ENCODE peak calls at places on chromosomes 7 and 10, in five cellular contexts. A, U, L, X and F are unnamed samples.

GRCh38 chr10:102450374-102451104 is 804 bp downstream of the C10orf95 start:
- DNase-seq in L (peak), A (peak), X (peak), U (peak), F (peak)

GRCh38 chr7:3067606-3068005 is 23.9 kb upstream of the CARD11 start:
- DNase-seq in A (no peak), L (no peak), U (no peak), X (no peak), F (no peak)

GRCh38 chr10:77836299-77836820 is 90.2 kb downstream of the DLG5 start:
- DNase-seq in U (peak), A (no peak), X (no peak), L (peak), F (peak)

GRCh38 chr10:131750973-131751826 is 149.6 kb upstream of the PPP2R2D start:
- DNase-seq in L (no peak), U (no peak), X (peak), A (no peak), F (no peak)

GRCh38 chr10:75967491-75967890 is 536.1 kb downstream of the LRMDA start:
- DNase-seq in U (no peak), A (no peak), L (no peak), X (no peak), F (no peak)

GRCh38 chr7:116227678-116228239 is 17.4 kb downstream of the TES start:
- DNase-seq in L (no peak), U (no peak), X (no peak), A (peak), F (no peak)

GRCh38 chr10:408223-408622 is 273.0 kb downstream of the ZMYND11 start:
- DNase-seq in A (no peak), L (no peak), X (no peak), U (no peak), F (no peak)

GRCh38 chr7:102106625-102107024 is 180.0 kb upstream of the SH2B2 start:
- DNase-seq in X (no peak), A (no peak), L (peak), U (no peak), F (no peak)

GRCh38 chr7:50731703-50732582 is 50.8 kb downstream of the GRB10 start:
- DNase-seq in X (no peak), A (no peak), U (no peak), L (no peak), F (no peak)

GRCh38 chr10:101616415-101617101 is 28.4 kb downstream of the DPCD start:
- DNase-seq in U (no peak), L (no peak), X (no peak), A (peak), F (no peak)

GRCh38 chr7:95874541-95875265 is 102.3 kb downstream of the DYNC1I1 start:
- DNase-seq in X (no peak), A (no peak), L (no peak), U (no peak), F (no peak)

GRCh38 chr7:106485031-106485551 is 175.9 kb downstream of the CCDC71L start:
- DNase-seq in L (no peak), U (no peak), A (no peak), X (no peak), F (no peak)

GRCh38 chr7:40715053-40715430 is 580.2 kb downstream of the SUGCT start:
- DNase-seq in U (no peak), X (no peak), A (no peak), L (no peak), F (no peak)

GRCh38 chr7:128446306-128446705 is 9.4 kb upstream of the HILPDA start:
- DNase-seq in X (no peak), L (no peak), U (no peak), A (peak), F (no peak)

GRCh38 chr7:43904533-43905208 is 1.7 kb downstream of the URGCP start:
- DNase-seq in A (no peak), L (no peak), X (peak), U (no peak), F (no peak)

GRCh38 chr7:1900847-1901246 is 230.8 kb downstream of the ELFN1 start:
- DNase-seq in U (no peak), X (no peak), A (no peak), L (no peak), F (no peak)

GRCh38 chr10:119237722-119238436 is 30.5 kb downstream of the GRK5 start:
- DNase-seq in X (no peak), U (no peak), A (no peak), L (no peak), F (no peak)

GRCh38 chr10:70458329-70459060 is 17.0 kb upstream of the NODAL start:
- DNase-seq in A (peak), U (no peak), X (no peak), L (peak), F (peak)

GRCh38 chr7:132407764-132408163 is 168.5 kb downstream of the PLXNA4 start:
- DNase-seq in U (no peak), X (no peak), A (peak), L (no peak), F (no peak)

GRCh38 chr7:97731736-97732370 is at the start of gene TAC1:
- DNase-seq in X (no peak), A (peak), L (no peak), U (no peak), F (no peak)

GRCh38 chr7:4791738-4792536 is 16.5 kb downstream of the AP5Z1 start:
- DNase-seq in L (peak), A (peak), X (peak), U (no peak), F (no peak)

GRCh38 chr10:31315453-31315852 is 3.6 kb upstream of the ZEB1 start:
- DNase-seq in U (no peak), X (no peak), L (no peak), A (no peak), F (no peak)

GRCh38 chr7:840001-840600 is 7.8 kb downstream of the SUN1 start:
- DNase-seq in L (no peak), A (no peak), U (no peak), X (no peak), F (no peak)

GRCh38 chr7:45617166-45617565 is 43.0 kb downstream of the ADCY1 start:
- DNase-seq in L (no peak), X (no peak), A (no peak), U (no peak), F (no peak)

GRCh38 chr10:73857446-73857845 is 16.9 kb downstream of the CAMK2G start:
- DNase-seq in U (peak), A (no peak), L (no peak), X (no peak), F (no peak)

GRCh38 chr10:60283397-60283796 is 106.3 kb downstream of the ANK3 start:
- DNase-seq in U (no peak), X (no peak), L (no peak), A (no peak), F (no peak)

GRCh38 chr10:71713135-71714040 is 6.2 kb downstream of the C10orf105 start:
- DNase-seq in X (no peak), A (no peak), U (no peak), L (peak), F (peak)

GRCh38 chr7:69399038-69399800 is 199.1 kb upstream of the AUTS2 start:
- DNase-seq in X (no peak), L (no peak), U (no peak), A (peak), F (no peak)

GRCh38 chr10:119550802-119551201 is 8.3 kb upstream of the RGS10 start:
- DNase-seq in X (no peak), U (no peak), A (no peak), L (no peak), F (no peak)

GRCh38 chr7:73715648-73716317 is 3.7 kb downstream of the STX1A start:
- DNase-seq in X (peak), A (no peak), U (no peak), L (peak), F (peak)

GRCh38 chr7:31373337-31374289 is 33.1 kb upstream of the NEUROD6 start:
- DNase-seq in U (no peak), X (peak), A (peak), L (peak), F (no peak)

GRCh38 chr7:24701232-24701898 is 55.9 kb downstream of the GSDME start:
- DNase-seq in L (no peak), X (no peak), U (no peak), A (no peak), F (no peak)
- TF ChIP-seq GABPA in L (no peak), X (no peak), U (no peak), A (no peak), F (no peak)

GRCh38 chr10:14526326-14526725 is 195.6 kb upstream of the FRMD4A start:
- DNase-seq in A (no peak), L (no peak), U (no peak), X (no peak), F (no peak)
- TF ChIP-seq POLR2AphosphoS5 in A (no peak), L (no peak), U (no peak), X (no peak), F (no peak)

GRCh38 chr10:110803830-110804338 is 67.8 kb upstream of the PDCD4 start:
- DNase-seq in X (peak), U (peak), A (peak), L (peak), F (no peak)
- TF ChIP-seq REST in X (no peak), U (no peak), A (no peak), L (no peak), F (no peak)

DNA sequence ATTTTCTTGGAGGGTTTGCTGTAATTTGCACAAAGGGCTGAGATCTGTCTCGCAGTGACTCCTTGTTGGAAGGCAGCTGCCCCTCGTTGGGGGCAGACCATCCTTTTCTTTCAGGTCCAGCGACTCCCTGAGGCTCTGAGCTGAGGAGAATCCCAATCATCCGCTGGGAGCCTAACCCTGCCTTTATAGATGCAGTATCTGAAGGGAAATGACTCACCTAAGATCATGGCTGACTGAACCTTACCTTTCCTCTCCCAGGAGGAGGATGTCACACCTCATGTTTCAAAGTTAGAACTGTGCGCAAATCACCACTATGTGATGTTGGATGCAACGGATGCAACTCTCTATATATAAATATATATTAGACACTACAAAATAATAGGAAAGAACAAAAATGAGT is 36.4 kb upstream of the MXI1 start:
- DNase-seq in U (no peak), L (no peak), X (no peak), A (no peak), F (no peak)
- TF ChIP-seq GABPA in U (no peak), L (no peak), X (no peak), A (no peak), F (no peak)

GRCh38 chr10:126500866-126501265 is 112.6 kb upstream of the ADAM12 start:
- DNase-seq in L (no peak), A (no peak), U (no peak), X (no peak), F (no peak)
- TF ChIP-seq POLR2AphosphoS5 in L (no peak), A (no peak), U (no peak), X (no peak), F (no peak)

GRCh38 chr10:36666451-36666850 is 458.9 kb upstream of the ANKRD30A start:
- DNase-seq in L (no peak), X (no peak), A (no peak), U (no peak), F (no peak)

GRCh38 chr10:36671607-36672006 is 453.8 kb upstream of the ANKRD30A start:
- DNase-seq in X (no peak), A (no peak), L (no peak), U (no peak), F (no peak)

GRCh38 chr10:36675458-36675880 is 449.9 kb upstream of the ANKRD30A start:
- DNase-seq in L (no peak), U (no peak), A (no peak), X (no peak), F (no peak)

GRCh38 chr10:36670616-36671402 is 454.6 kb upstream of the ANKRD30A start:
- DNase-seq in L (no peak), A (no peak), X (no peak), U (no peak), F (no peak)

GRCh38 chr10:36669615-36670325 is 455.6 kb upstream of the ANKRD30A start:
- DNase-seq in U (no peak), A (no peak), L (no peak), X (no peak), F (no peak)
- TF ChIP-seq REST in U (no peak), A (no peak), L (no peak), X (no peak), F (no peak)

GRCh38 chr10:103472005-103472404 is 7.0 kb downstream of the CALHM3 start:
- DNase-seq in L (no peak), A (no peak), U (no peak), X (no peak), F (no peak)

GRCh38 chr10:103467391-103467790 is 8.7 kb upstream of the CALHM1 start:
- DNase-seq in U (peak), X (no peak), A (no peak), L (no peak), F (no peak)

GRCh38 chr10:103474077-103474476 is 5.0 kb downstream of the CALHM3 start:
- DNase-seq in A (no peak), X (no peak), U (no peak), L (no peak), F (no peak)

GRCh38 chr10:103473261-103473671 is 5.8 kb downstream of the CALHM3 start:
- DNase-seq in L (no peak), U (no peak), X (no peak), A (no peak), F (no peak)

DNA sequence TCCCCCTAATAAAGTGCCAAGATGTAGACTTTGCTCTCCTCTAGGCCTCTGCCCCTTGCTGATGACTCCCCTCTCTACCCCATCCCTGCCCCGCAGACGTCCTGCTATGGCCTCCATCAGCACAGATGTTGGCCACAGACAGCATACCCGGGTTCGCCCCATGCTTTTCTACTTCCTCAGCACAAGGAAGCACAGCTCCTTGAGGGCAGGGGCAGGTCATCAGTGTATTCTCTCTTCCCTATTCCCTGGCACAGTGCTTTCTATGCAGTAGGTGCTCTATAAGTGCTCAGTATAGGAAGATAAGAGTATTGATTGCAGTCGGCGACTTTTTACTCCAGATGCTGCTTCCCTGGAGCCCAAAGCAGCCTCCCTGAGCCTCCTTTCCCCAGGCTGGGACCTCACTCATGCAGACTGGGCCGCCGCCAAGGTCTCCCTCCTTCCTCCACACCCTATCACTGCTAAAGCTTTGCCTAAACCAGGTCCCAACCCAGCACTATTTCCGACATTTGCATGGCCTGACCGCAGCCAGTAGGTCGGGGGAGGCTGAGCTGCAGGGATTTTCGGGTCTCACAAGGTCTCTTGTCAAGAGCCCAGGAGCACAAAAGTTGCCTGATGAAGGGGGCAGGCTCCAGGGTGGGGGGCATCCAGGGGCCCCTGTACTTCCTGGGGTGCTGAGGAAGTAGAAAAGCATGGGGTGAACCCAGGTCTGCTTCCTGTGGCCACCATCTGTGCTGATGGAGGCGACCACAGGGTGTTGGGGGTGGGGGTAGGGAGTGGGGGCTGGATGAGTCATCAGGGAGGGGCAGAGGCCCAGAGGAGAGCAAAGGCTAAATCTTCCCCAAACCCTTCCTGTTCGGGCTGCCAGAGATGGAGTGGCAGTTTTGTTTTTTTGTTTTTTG is 8.0 kb downstream of the CALHM3 start:
- DNase-seq in L (peak), U (peak), A (no peak), X (no peak), F (peak)
- TF ChIP-seq GABPA in L (peak), U (peak), A (no peak), X (no peak), F (peak)